ENCODE peak calls at places on chromosomes 13 and 19, in seven cellular contexts. X is body of pancreas, G is IMR-90, K is heart left ventricle, F is neuronal stem cell, Q is aorta, C is Caco-2. T is an unnamed sample. For H3K4me1, the result is how much of the 10 kb centered on the place peaks cover.

GRCh38 chr13:97194473-97194872 is 27.7 kb upstream of the MBNL2 start:
- DNase-seq in C (peak), Q (no peak), K (no peak), X (no peak), G (peak), F (no peak), T (no peak)

GRCh38 chr19:29767039-29767735 is 44.6 kb upstream of the CCNE1 start:
- DNase-seq in K (no peak), G (no peak), X (no peak), C (no peak), F (no peak), Q (no peak), T (no peak)

GRCh38 chr19:18975011-18975410 is 34.0 kb upstream of the HOMER3 start:
- DNase-seq in Q (no peak), K (no peak), G (peak), X (no peak), F (no peak), C (no peak), T (no peak)

GRCh38 chr13:113364371-113364932 is 522 bp upstream of the GRTP1 start:
- DNase-seq in C (no peak), K (no peak), F (peak), Q (no peak), X (no peak), G (no peak), T (no peak)

GRCh38 chr19:47663911-47664771 is 49.1 kb upstream of the EHD2 start:
- DNase-seq in K (peak), G (peak), C (peak), X (peak), Q (peak), F (no peak), T (peak)

GRCh38 chr19:35100588-35101533 is 14.8 kb upstream of the FXYD3 start:
- DNase-seq in K (no peak), F (no peak), X (no peak), G (no peak), Q (no peak), C (no peak), T (no peak)

GRCh38 chr19:19860756-19861390 is 4.8 kb upstream of the ZNF253 start:
- DNase-seq in F (peak), Q (peak), C (no peak), K (no peak), X (peak), G (no peak), T (no peak)

GRCh38 chr13:104872153-104872552 is 1663.3 kb downstream of the EFNB2 start:
- DNase-seq in F (no peak), Q (no peak), G (no peak), C (no peak), K (no peak), X (no peak), T (no peak)

GRCh38 chr13:42551611-42552010 is 22.3 kb upstream of the TNFSF11 start:
- DNase-seq in F (no peak), K (no peak), X (no peak), Q (no peak), G (no peak), C (no peak), T (no peak)

GRCh38 chr19:13025819-13026477 is 30.7 kb downstream of the NFIX start:
- DNase-seq in K (no peak), G (no peak), X (no peak), Q (no peak), C (no peak), F (no peak), T (no peak)
- H3K4me1 ChIP-seq in K (half or more), G (under half), X (half or more), Q (under half), C (under half), F (under half), T (under half)

GRCh38 chr13:77861716-77862115 is 56.9 kb downstream of the EDNRB start:
- DNase-seq in F (no peak), K (no peak), Q (no peak), G (no peak), C (no peak), X (no peak), T (no peak)
- H3K4me3 ChIP-seq in F (no peak), K (no peak), Q (no peak), G (no peak), C (no peak), X (no peak), T (no peak)

GRCh38 chr13:46171223-46171622 is 10.8 kb downstream of the LCP1 start:
- DNase-seq in Q (no peak), X (no peak), C (no peak), K (no peak), F (no peak), G (no peak), T (no peak)
- H3K4me1 ChIP-seq in Q (under half), X (under half), C (under half), K (under half), F (under half), G (under half), T (under half)

GRCh38 chr19:3179739-3180293 is 1.2 kb downstream of the S1PR4 start:
- DNase-seq in C (no peak), K (peak), X (no peak), G (no peak), F (no peak), Q (no peak), T (no peak)
- H3K4me3 ChIP-seq in C (no peak), K (peak), X (no peak), G (no peak), F (no peak), Q (no peak), T (peak)